ENCODE peak calls at places on chromosomes 1 and 21, in four cellular contexts. One of them, this sample, is unnamed.

GRCh38 chr1:53503433-53503925 is 44.3 kb downstream of the DMRTB1 start:
- DNase-seq in thoracic aorta: no peak
- DNase-seq in testis: no peak
- DNase-seq in breast epithelium: no peak
- DNase-seq in this sample: no peak

GRCh38 chr1:68811806-68812205 is 314.9 kb upstream of the DEPDC1 start:
- DNase-seq in thoracic aorta: no peak
- DNase-seq in testis: no peak
- DNase-seq in breast epithelium: no peak
- DNase-seq in this sample: peak; percentile 75

GRCh38 chr1:113140588-113141446 is 67.8 kb downstream of the LRIG2 start:
- DNase-seq in thoracic aorta: no peak
- DNase-seq in testis: peak; percentile 78
- DNase-seq in breast epithelium: no peak
- DNase-seq in this sample: peak; percentile 40

GRCh38 chr1:245116781-245117180 is 38.0 kb upstream of the KIF26B start:
- DNase-seq in thoracic aorta: no peak
- DNase-seq in testis: no peak
- DNase-seq in breast epithelium: no peak
- DNase-seq in this sample: no peak

GRCh38 chr1:92408825-92409224 is 77.9 kb downstream of the GFI1 start:
- DNase-seq in thoracic aorta: no peak
- DNase-seq in testis: no peak
- DNase-seq in breast epithelium: no peak
- DNase-seq in this sample: peak; percentile 25

GRCh38 chr1:41762777-41763176 is 155.9 kb downstream of the HIVEP3 start:
- DNase-seq in thoracic aorta: no peak
- DNase-seq in testis: no peak
- DNase-seq in breast epithelium: no peak
- DNase-seq in this sample: no peak

GRCh38 chr1:203650012-203650836 is 23.6 kb downstream of the ATP2B4 start:
- DNase-seq in thoracic aorta: no peak
- DNase-seq in testis: peak; percentile 63
- DNase-seq in breast epithelium: peak; percentile 62
- DNase-seq in this sample: peak; percentile 84

GRCh38 chr1:217585577-217585976 is 45.3 kb downstream of the GPATCH2 start:
- DNase-seq in thoracic aorta: no peak
- DNase-seq in testis: no peak
- DNase-seq in breast epithelium: no peak
- DNase-seq in this sample: no peak

GRCh38 chr1:19704247-19705113 is 39.8 kb downstream of the HTR6 start:
- DNase-seq in thoracic aorta: peak; percentile 10
- DNase-seq in testis: peak; percentile 89
- DNase-seq in breast epithelium: peak; percentile 83
- DNase-seq in this sample: no peak

GRCh38 chr1:168362991-168363390 is 82.3 kb downstream of the TBX19 start:
- DNase-seq in thoracic aorta: no peak
- DNase-seq in testis: no peak
- DNase-seq in breast epithelium: no peak
- DNase-seq in this sample: no peak

GRCh38 chr1:92315766-92316413 is 17.0 kb downstream of the RPAP2 start:
- DNase-seq in thoracic aorta: no peak
- DNase-seq in testis: no peak
- DNase-seq in breast epithelium: no peak
- DNase-seq in this sample: no peak

GRCh38 chr1:32761253-32761877 is 55.8 kb downstream of the YARS1 start:
- DNase-seq in thoracic aorta: no peak
- DNase-seq in testis: no peak
- DNase-seq in breast epithelium: peak; percentile 80
- DNase-seq in this sample: peak; percentile 95

GRCh38 chr1:107510347-107510746 is 369.5 kb downstream of the NTNG1 start:
- DNase-seq in thoracic aorta: no peak
- DNase-seq in testis: no peak
- DNase-seq in breast epithelium: no peak
- DNase-seq in this sample: no peak

GRCh38 chr1:1677718-1678580 is 14.6 kb downstream of the SLC35E2B start:
- DNase-seq in thoracic aorta: no peak
- DNase-seq in testis: no peak
- DNase-seq in breast epithelium: no peak
- DNase-seq in this sample: no peak

GRCh38 chr1:235739124-235739523 is 89.5 kb upstream of the GNG4 start:
- DNase-seq in thoracic aorta: no peak
- DNase-seq in testis: no peak
- DNase-seq in breast epithelium: no peak
- DNase-seq in this sample: peak; percentile 50

GRCh38 chr1:228457017-228457395 is 30.2 kb upstream of the RNF187 start:
- DNase-seq in thoracic aorta: no peak
- DNase-seq in testis: no peak
- DNase-seq in breast epithelium: no peak
- DNase-seq in this sample: no peak

GRCh38 chr1:38208720-38209632 is 162.4 kb upstream of the POU3F1 start:
- DNase-seq in thoracic aorta: no peak
- DNase-seq in testis: no peak
- DNase-seq in breast epithelium: no peak
- DNase-seq in this sample: no peak

GRCh38 chr1:198174297-198174696 is 17.5 kb downstream of the NEK7 start:
- DNase-seq in thoracic aorta: no peak
- DNase-seq in testis: no peak
- DNase-seq in breast epithelium: no peak
- DNase-seq in this sample: no peak
- H3K27ac ChIP-seq in thoracic aorta: no peak overlapping the region
- H3K27ac ChIP-seq in testis: no peak overlapping the region
- H3K27ac ChIP-seq in breast epithelium: no peak overlapping the region
- H3K27ac ChIP-seq in this sample: no peak overlapping the region

DNA sequence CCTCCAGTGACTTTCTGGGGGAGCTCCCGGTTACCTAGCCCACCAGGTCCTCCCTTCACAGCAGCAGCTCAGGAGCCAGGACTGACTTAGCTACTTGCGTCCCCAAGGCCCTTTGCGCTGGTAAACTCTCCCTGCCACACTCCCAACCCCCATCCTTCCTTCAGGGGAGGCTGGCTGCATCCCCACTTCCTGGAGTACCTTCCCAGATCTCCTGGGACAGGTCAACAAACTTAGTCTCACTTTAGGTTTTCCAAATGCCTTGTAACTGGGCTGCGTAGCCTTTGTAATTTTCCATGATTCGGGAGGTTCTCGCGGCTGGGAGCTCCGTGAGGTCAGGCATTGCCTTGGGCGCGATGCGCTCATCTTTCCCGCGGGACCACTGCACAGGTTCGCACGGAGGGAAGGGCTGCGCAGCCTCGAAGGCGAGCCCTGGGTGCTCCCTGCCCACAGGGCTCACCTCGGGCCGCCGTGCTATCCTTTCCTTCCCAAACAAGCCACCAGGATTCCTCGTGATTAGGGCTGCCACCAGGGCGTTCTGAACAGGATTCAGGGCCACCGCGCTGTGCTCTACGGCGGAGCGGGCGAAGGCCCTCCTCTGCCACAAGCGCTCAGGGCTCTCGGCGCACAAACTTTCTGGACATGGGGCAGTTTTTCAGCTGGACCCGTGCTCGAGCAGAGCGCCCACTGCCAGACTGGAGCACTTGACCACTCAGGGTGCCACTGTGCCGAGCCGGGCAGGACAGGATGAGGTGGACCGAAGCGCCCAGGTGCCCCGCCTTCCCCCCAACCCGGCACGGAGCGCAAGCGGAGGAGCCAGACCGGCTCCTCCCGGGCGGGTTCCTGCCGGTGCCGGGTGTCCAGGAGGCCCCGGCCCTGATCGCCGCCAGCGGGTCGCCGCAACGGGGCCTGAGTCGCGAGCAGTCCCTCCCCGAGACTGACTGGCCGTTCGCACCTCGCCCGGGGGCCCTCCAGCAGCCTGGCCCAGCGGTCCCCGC is 1.1 kb downstream of the TMPRSS2 start:
- DNase-seq in thoracic aorta: no peak
- DNase-seq in testis: no peak
- DNase-seq in breast epithelium: peak; percentile 72
- DNase-seq in this sample: no peak
- H3K27me3 ChIP-seq in thoracic aorta: no peaks in the 10 kb centered on the region
- H3K27me3 ChIP-seq in testis: no peaks in the 10 kb centered on the region
- H3K27me3 ChIP-seq in breast epithelium: peaks cover 10% of the 10 kb centered on the region
- H3K27me3 ChIP-seq in this sample: peaks cover 98% of the 10 kb centered on the region

DNA sequence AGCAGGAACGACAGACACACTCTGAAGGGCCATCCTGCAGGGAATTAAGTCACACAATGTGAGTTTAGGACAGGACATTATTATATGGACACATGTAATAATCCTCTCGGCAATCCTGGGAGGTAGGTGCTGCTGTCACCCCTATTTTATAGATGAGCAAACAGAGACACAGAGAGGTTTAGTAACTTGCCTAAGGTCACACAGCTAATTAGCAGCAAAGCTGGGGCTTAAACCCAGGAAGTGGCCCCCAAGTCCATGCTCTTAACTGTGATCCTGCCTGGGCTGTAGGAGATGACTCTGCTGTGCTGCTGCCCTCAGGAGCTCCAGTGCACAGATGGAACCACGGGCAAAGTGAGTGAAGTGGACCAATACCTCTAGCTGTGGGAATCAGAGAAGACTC is 660.0 kb downstream of the PTPRU start:
- DNase-seq in thoracic aorta: no peak
- DNase-seq in testis: no peak
- DNase-seq in breast epithelium: no peak
- DNase-seq in this sample: no peak
- H3K27ac ChIP-seq in thoracic aorta: no peak overlapping the region
- H3K27ac ChIP-seq in testis: no peak overlapping the region
- H3K27ac ChIP-seq in breast epithelium: no peak overlapping the region
- H3K27ac ChIP-seq in this sample: no peak overlapping the region

DNA sequence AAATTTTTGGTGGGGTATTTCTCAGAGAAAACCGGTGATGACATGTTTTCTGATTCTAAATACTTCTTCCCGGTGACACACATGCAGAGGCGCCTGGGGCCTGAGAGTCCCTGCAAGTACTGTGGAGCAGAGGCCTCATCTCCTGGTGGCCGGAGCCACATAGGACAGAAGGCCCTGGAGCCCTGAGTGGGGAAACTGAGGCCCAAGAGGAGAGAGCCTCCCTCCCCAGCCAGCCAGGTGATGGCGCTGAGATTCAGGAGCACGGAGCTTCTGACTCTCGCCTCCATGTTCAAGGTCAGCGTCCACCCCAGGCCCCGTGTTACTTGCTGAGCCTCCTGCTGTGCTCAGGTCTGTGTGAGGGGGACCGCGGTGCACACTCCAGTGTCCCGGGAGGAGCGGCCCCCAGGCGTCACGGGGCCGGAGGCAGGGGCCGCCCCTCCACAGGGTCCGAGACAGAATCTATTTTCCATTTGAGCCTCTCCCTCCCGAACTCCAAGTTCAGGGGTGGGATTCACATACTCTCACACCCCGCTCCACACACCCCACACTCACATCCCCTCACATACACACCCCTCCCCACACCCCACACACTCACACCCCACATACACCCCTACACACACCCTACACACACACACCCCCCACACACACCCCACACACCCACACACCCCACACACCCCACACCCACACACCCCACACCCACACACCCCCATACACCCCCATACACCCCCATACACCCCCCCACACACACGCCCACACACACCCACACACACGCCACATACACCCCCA is 43.8 kb downstream of the SLX9 start:
- DNase-seq in thoracic aorta: no peak
- DNase-seq in testis: no peak
- DNase-seq in breast epithelium: no peak
- DNase-seq in this sample: no peak
- H3K27me3 ChIP-seq in thoracic aorta: no peaks in the 10 kb centered on the region
- H3K27me3 ChIP-seq in testis: no peaks in the 10 kb centered on the region
- H3K27me3 ChIP-seq in breast epithelium: no peaks in the 10 kb centered on the region
- H3K27me3 ChIP-seq in this sample: no peaks in the 10 kb centered on the region

DNA sequence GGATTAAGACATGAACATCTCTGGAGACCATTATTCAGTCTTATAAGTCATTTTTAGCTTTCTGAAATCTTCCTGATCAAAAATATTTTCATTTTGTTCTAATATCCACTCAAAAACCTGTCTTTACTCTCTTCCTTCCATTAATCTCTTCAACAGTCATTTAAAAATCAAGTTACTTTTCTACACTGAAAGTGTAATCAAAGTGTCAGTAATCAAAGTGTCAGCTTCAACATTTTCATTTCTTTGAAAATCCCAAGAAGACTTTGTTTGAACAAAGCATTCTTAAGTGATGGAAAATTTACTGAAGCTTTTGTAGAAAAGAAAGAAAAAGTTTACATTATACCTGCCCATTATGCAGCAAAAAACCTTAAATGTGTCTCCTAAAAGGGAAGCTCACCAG is 261.0 kb upstream of the NCAM2 start:
- DNase-seq in thoracic aorta: no peak
- DNase-seq in testis: no peak
- DNase-seq in breast epithelium: no peak
- DNase-seq in this sample: no peak
- H3K27ac ChIP-seq in thoracic aorta: no peak overlapping the region
- H3K27ac ChIP-seq in testis: no peak overlapping the region
- H3K27ac ChIP-seq in breast epithelium: no peak overlapping the region
- H3K27ac ChIP-seq in this sample: no peak overlapping the region

GRCh38 chr1:183243190-183244065 is 57.4 kb downstream of the LAMC2 start:
- DNase-seq in thoracic aorta: no peak
- DNase-seq in testis: no peak
- DNase-seq in breast epithelium: no peak
- DNase-seq in this sample: no peak

GRCh38 chr1:183239220-183239742 is 53.2 kb downstream of the LAMC2 start:
- DNase-seq in thoracic aorta: no peak
- DNase-seq in testis: no peak
- DNase-seq in breast epithelium: no peak
- DNase-seq in this sample: no peak

GRCh38 chr1:183242556-183242955 is 56.5 kb downstream of the LAMC2 start:
- DNase-seq in thoracic aorta: no peak
- DNase-seq in testis: no peak
- DNase-seq in breast epithelium: no peak
- DNase-seq in this sample: no peak

GRCh38 chr1:183239793-183240625 is 53.9 kb downstream of the LAMC2 start:
- DNase-seq in thoracic aorta: no peak
- DNase-seq in testis: no peak
- DNase-seq in breast epithelium: no peak
- DNase-seq in this sample: no peak

GRCh38 chr1:183241446-183241845 is 55.4 kb downstream of the LAMC2 start:
- DNase-seq in thoracic aorta: no peak
- DNase-seq in testis: no peak
- DNase-seq in breast epithelium: no peak
- DNase-seq in this sample: no peak
- H3K27me3 ChIP-seq in thoracic aorta: no peaks in the 10 kb centered on the region
- H3K27me3 ChIP-seq in testis: no peaks in the 10 kb centered on the region
- H3K27me3 ChIP-seq in breast epithelium: no peaks in the 10 kb centered on the region
- H3K27me3 ChIP-seq in this sample: no peaks in the 10 kb centered on the region

This sample was measured in foreskin keratinocyte.